ENCODE peak calls at places on chromosomes 7 and 10, in seven cellular contexts. Q, U, R, I, O, F and K are unnamed samples.

GRCh38 chr7:94380264-94380663 is 14.4 kb upstream of the COL1A2 start:
- DNase-seq in U (no peak), Q (no peak), O (no peak), I (no peak), R (no peak), F (no peak), K (no peak)

GRCh38 chr7:123871998-123872867 is 27.3 kb downstream of the HYAL4 start:
- DNase-seq in I (peak; percentile 66), O (peak; percentile 70), R (peak; percentile 76), F (peak; percentile 1), Q (no peak), U (peak; percentile 87), K (peak; percentile 72)

GRCh38 chr10:101986277-101986971 is 69.5 kb downstream of the ARMH3 start:
- DNase-seq in Q (no peak), U (peak; percentile 53), F (no peak), I (peak; percentile 48), O (no peak), R (no peak), K (no peak)

GRCh38 chr7:44061645-44062179 is 3.7 kb downstream of the PGAM2 start:
- DNase-seq in O (no peak), Q (no peak), I (no peak), U (no peak), F (no peak), R (no peak), K (no peak)

GRCh38 chr7:112272921-112273561 is 66.5 kb downstream of the ZNF277 start:
- DNase-seq in R (no peak), I (no peak), O (peak; percentile 9), F (no peak), Q (no peak), U (peak; percentile 7), K (peak; percentile 23)

GRCh38 chr7:130008941-130009847 is 42.0 kb downstream of the ZC3HC1 start:
- DNase-seq in O (no peak), Q (no peak), R (no peak), I (peak; percentile 45), F (no peak), U (peak; percentile 21), K (peak; percentile 94)

GRCh38 chr7:54409917-54410316 is 132.3 kb upstream of the VSTM2A start:
- DNase-seq in I (no peak), R (no peak), U (no peak), O (no peak), Q (no peak), F (no peak), K (no peak)

GRCh38 chr7:39142750-39143149 is 165.0 kb downstream of the POU6F2 start:
- DNase-seq in U (no peak), I (no peak), O (no peak), R (no peak), Q (no peak), F (no peak), K (no peak)

GRCh38 chr7:1510780-1511154 is 6.6 kb upstream of the INTS1 start:
- DNase-seq in I (no peak), Q (no peak), O (no peak), R (no peak), U (no peak), F (no peak), K (no peak)

GRCh38 chr7:68482800-68483199 is 1115.5 kb upstream of the AUTS2 start:
- DNase-seq in F (no peak), Q (no peak), O (no peak), I (no peak), R (no peak), U (no peak), K (no peak)

GRCh38 chr10:97464226-97464625 is 18.3 kb downstream of the ZDHHC16 start:
- DNase-seq in F (no peak), O (no peak), I (no peak), R (no peak), Q (no peak), U (no peak), K (no peak)

GRCh38 chr7:11648980-11649379 is 183.0 kb downstream of the THSD7A start:
- DNase-seq in O (peak; percentile 81), U (peak; percentile 98), Q (no peak), I (peak; percentile 7), R (no peak), F (no peak), K (peak; percentile 21)

GRCh38 chr7:111137296-111138195 is 46.6 kb downstream of the LRRN3 start:
- DNase-seq in F (no peak), R (no peak), O (peak; percentile 8), Q (no peak), U (peak; percentile 66), I (peak; percentile 56), K (peak; percentile 55)

GRCh38 chr10:13703101-13703818 is 116.5 kb downstream of the PRPF18 start:
- DNase-seq in F (no peak), Q (no peak), O (no peak), R (no peak), I (no peak), U (no peak), K (no peak)

GRCh38 chr10:73501651-73502050 is 5.8 kb upstream of the PPP3CB start:
- DNase-seq in U (no peak), R (no peak), O (no peak), Q (no peak), I (no peak), F (no peak), K (no peak)

GRCh38 chr7:114856625-114857024 is 65.3 kb upstream of the MDFIC start:
- DNase-seq in R (no peak), O (no peak), F (no peak), U (no peak), I (peak; percentile 41), Q (no peak), K (no peak)

GRCh38 chr7:32428546-32428945 is 61.6 kb downstream of the LSM5 start:
- DNase-seq in O (no peak), F (no peak), U (no peak), I (no peak), Q (no peak), R (no peak), K (no peak)

GRCh38 chr7:117993377-117994003 is 120.2 kb upstream of the CTTNBP2 start:
- DNase-seq in F (no peak), O (peak; percentile 40), I (peak; percentile 14), R (peak; percentile 43), Q (no peak), U (peak; percentile 82), K (peak; percentile 64)
- TF ChIP-seq CTCF in F (peak; percentile 71), O (peak; percentile 56), I (peak; percentile 54), R (peak; percentile 6), Q (peak; percentile 57), U (peak; percentile 80), K (peak; percentile 38)

DNA sequence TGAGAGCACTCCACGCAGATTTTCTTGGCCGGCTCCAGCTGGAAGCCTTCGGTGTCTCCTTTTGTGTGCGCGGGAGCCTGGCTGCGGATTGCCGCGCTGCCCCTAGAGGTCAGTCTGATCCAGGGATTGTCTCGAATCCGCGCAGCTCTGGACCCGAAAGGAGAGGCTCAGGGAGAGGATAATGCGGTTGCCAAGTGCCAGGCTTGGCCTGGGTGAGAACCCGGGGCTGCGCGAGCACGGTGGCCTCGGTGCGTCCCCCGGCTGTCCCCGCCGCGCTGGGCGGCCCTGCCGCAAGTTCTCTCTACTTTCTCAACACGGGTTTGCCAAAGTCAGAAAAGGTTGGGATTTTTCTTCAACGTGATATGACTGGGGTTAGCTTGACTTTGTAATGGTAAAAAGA is 140.9 kb downstream of the ADCYAP1R1 start:
- DNase-seq in I (peak; percentile 33), O (peak; percentile 27), U (peak; percentile 22), Q (peak; percentile 41), R (peak; percentile 79), F (no peak), K (peak; percentile 64)
- TF ChIP-seq CTCF in I (peak; percentile 77), O (peak; percentile 77), U (peak; percentile 65), Q (peak; percentile 55), R (peak; percentile 50), F (peak; percentile 73), K (peak; percentile 67)

GRCh38 chr7:142303650-142304049 is 45.8 kb upstream of the PRSS58 start:
- DNase-seq in Q (no peak), F (no peak), U (no peak), I (no peak), O (no peak), R (no peak), K (peak; percentile 55)
- TF ChIP-seq CTCF in Q (no peak), F (no peak), U (peak; percentile 4), I (peak; percentile 5), O (no peak), R (peak; percentile 21), K (peak; percentile 38)

GRCh38 chr7:98733036-98733435 is 116.0 kb downstream of the NPTX2 start:
- DNase-seq in U (peak; percentile 13), Q (no peak), F (no peak), O (peak; percentile 1), I (peak; percentile 2), R (peak; percentile 74), K (peak; percentile 61)
- TF ChIP-seq CTCF in U (peak; percentile 44), Q (peak; percentile 41), F (peak; percentile 41), O (peak; percentile 16), I (peak; percentile 46), R (peak; percentile 29), K (peak; percentile 43)

GRCh38 chr7:40580776-40581175 is 446.0 kb downstream of the SUGCT start:
- DNase-seq in U (peak; percentile 37), F (no peak), O (no peak), Q (no peak), I (no peak), R (no peak), K (no peak)
- TF ChIP-seq CTCF in U (no peak), F (no peak), O (no peak), Q (no peak), I (no peak), R (no peak), K (no peak)

GRCh38 chr10:131998050-131998844 is 16.5 kb upstream of the BNIP3 start:
- DNase-seq in U (no peak), I (no peak), Q (no peak), R (no peak), O (no peak), F (no peak), K (no peak)
- TF ChIP-seq CTCF in U (no peak), I (no peak), Q (no peak), R (no peak), O (no peak), F (no peak), K (no peak)

GRCh38 chr7:46979439-46979838 is 602.5 kb downstream of the TNS3 start:
- DNase-seq in R (no peak), I (no peak), O (no peak), U (peak; percentile 10), F (no peak), Q (no peak), K (no peak)
- TF ChIP-seq CTCF in R (no peak), I (no peak), O (no peak), U (no peak), F (no peak), Q (no peak), K (no peak)

DNA sequence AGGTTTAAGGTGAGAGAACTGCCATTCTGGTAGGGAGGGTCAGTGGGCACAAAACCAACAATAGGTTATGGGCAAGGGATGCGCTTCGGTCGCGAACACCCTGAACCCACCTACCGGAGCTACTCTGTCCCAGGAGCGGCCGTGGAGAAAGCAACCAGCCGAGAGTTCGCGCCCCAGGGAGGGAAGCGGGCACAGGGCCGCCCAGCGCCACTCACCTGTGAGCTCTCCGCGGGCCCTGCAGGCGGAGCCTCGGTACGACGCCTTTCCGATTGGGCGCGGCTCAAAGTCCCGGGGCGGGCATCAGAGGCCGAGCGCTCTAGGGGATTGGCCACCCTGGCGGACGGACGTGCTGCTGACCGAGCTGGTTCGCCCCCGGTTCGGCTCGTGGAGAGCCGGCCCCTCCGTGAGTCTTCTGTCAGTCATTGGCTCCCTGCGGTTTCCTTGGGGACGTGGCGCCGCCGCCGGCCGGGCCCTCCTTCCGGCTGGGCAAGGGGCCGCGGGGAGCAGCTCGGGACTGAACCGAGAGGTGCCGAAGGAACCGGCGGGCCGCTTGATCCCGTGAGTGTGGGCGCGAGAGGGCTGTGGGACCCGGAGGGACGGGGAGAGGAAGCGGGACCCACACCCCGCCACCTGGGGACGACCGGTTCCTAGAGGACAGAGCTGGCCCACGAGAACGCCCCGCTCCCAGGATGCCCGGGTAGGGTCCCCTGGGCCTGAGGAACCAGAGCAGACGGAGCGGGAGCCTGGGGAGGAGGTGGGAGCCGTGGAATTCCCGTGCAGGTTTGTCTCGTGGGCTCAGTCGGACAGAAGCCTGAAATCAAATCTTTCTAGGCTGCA is at the start of gene ENTPD7:
- DNase-seq in O (peak; percentile 91), I (peak; percentile 89), U (peak; percentile 97), Q (peak; percentile 88), F (peak; percentile 87), R (peak; percentile 96), K (peak; percentile 97)
- TF ChIP-seq CTCF in O (peak; percentile 26), I (peak; percentile 38), U (peak; percentile 29), Q (peak; percentile 51), F (peak; percentile 16), R (peak; percentile 51), K (peak; percentile 27)